ENCODE peak calls at places on chromosomes 3 and 15, in nine cellular contexts. D, X, F, G, U, E, N, T and B are unnamed samples.

GRCh38 chr15:83837946-83838571 is 184.1 kb downstream of the ADAMTSL3 start:
- DNase-seq in X (no peak), F (no peak), D (peak), U (peak), T (no peak), E (peak), G (no peak), N (peak), B (peak)

GRCh38 chr15:100314809-100315400 is 26.9 kb downstream of the ADAMTS17 start:
- DNase-seq in U (no peak), D (no peak), N (no peak), X (no peak), F (no peak), E (no peak), G (no peak), T (no peak), B (no peak)

GRCh38 chr15:73982251-73982962 is 9.7 kb downstream of the STOML1 start:
- DNase-seq in E (no peak), T (peak), G (no peak), D (no peak), X (peak), N (peak), F (no peak), U (peak), B (peak)

GRCh38 chr3:127450331-127450730 is 140.2 kb downstream of the TPRA1 start:
- DNase-seq in T (no peak), U (peak), E (no peak), F (no peak), D (no peak), N (no peak), G (no peak), X (peak), B (no peak)

GRCh38 chr3:48695113-48695753 is 9.5 kb upstream of the NCKIPSD start:
- DNase-seq in T (no peak), U (peak), F (no peak), X (peak), E (no peak), D (peak), G (no peak), N (peak), B (peak)

GRCh38 chr3:189353318-189353958 is 181.7 kb downstream of the TPRG1 start:
- DNase-seq in N (no peak), U (no peak), X (no peak), G (no peak), D (peak), E (no peak), T (no peak), F (no peak), B (peak)

GRCh38 chr3:164470471-164470870 is 607.8 kb downstream of the SI start:
- DNase-seq in E (no peak), F (no peak), X (no peak), G (no peak), U (no peak), D (no peak), N (no peak), T (no peak), B (no peak)

GRCh38 chr15:99054892-99055291 is 47.3 kb upstream of the PGPEP1L start:
- DNase-seq in E (no peak), T (no peak), F (no peak), G (no peak), D (no peak), N (no peak), X (no peak), U (no peak), B (no peak)

GRCh38 chr3:71444028-71444860 is 139.3 kb downstream of the FOXP1 start:
- DNase-seq in U (peak), X (no peak), T (no peak), G (peak), N (peak), D (peak), E (no peak), F (peak), B (no peak)

GRCh38 chr15:56608140-56608778 is 125.0 kb downstream of the ZNF280D start:
- DNase-seq in E (no peak), G (no peak), F (no peak), X (no peak), T (no peak), N (no peak), U (no peak), D (no peak), B (no peak)

GRCh38 chr3:192850501-192850981 is 67.1 kb downstream of the MB21D2 start:
- DNase-seq in E (peak), U (no peak), X (no peak), N (peak), T (no peak), F (no peak), D (peak), G (no peak), B (peak)

GRCh38 chr3:156532730-156533129 is 22.2 kb downstream of the SSR3 start:
- DNase-seq in G (no peak), U (no peak), T (no peak), N (no peak), F (no peak), X (no peak), D (no peak), E (no peak), B (no peak)

GRCh38 chr3:79326642-79327041 is 441.2 kb downstream of the ROBO1 start:
- DNase-seq in U (no peak), X (no peak), N (peak), T (no peak), F (no peak), D (no peak), E (no peak), G (no peak), B (no peak)

GRCh38 chr15:23647421-23648375 is at the start of gene MAGEL2:
- DNase-seq in X (no peak), N (peak), D (no peak), E (no peak), F (no peak), T (no peak), U (no peak), G (no peak), B (no peak)

GRCh38 chr15:79474252-79474651 is 42.1 kb downstream of the MINAR1 start:
- DNase-seq in G (no peak), F (no peak), E (no peak), D (no peak), N (peak), U (no peak), X (no peak), T (no peak), B (no peak)

GRCh38 chr3:9727041-9727595 is 4.4 kb upstream of the BRPF1 start:
- DNase-seq in E (peak), X (no peak), N (no peak), U (no peak), G (no peak), T (no peak), D (no peak), F (no peak), B (peak)

GRCh38 chr3:13123266-13123665 is 50.0 kb upstream of the IQSEC1 start:
- DNase-seq in N (no peak), G (no peak), U (peak), E (no peak), D (no peak), F (no peak), X (peak), T (no peak), B (no peak)

GRCh38 chr3:150682819-150683218 is 20.9 kb downstream of the ERICH6 start:
- DNase-seq in X (no peak), D (no peak), E (no peak), U (no peak), F (no peak), N (no peak), T (no peak), G (no peak), B (no peak)

GRCh38 chr15:88765212-88765611 is 38.0 kb upstream of the ACAN start:
- DNase-seq in E (no peak), N (no peak), U (no peak), X (no peak), D (no peak), T (no peak), G (no peak), F (no peak), B (no peak)

GRCh38 chr3:68936855-68937254 is 4.5 kb upstream of the TAFA4 start:
- DNase-seq in T (no peak), U (no peak), X (no peak), F (no peak), N (no peak), G (no peak), E (no peak), D (no peak), B (no peak)

GRCh38 chr15:87681054-87681453 is 575.5 kb downstream of the NTRK3 start:
- DNase-seq in D (no peak), N (no peak), T (no peak), E (no peak), U (no peak), F (no peak), X (no peak), G (no peak), B (no peak)

GRCh38 chr3:8854656-8855055 is 85.2 kb upstream of the OXTR start:
- DNase-seq in U (no peak), T (no peak), E (no peak), D (no peak), F (no peak), G (no peak), N (no peak), X (no peak), B (no peak)

GRCh38 chr3:71226565-71227281 is 356.8 kb downstream of the FOXP1 start:
- DNase-seq in N (peak), T (no peak), F (no peak), X (peak), G (peak), D (no peak), E (no peak), U (no peak), B (no peak)

GRCh38 chr3:122576174-122576940 is 1.1 kb upstream of the PARP15 start:
- DNase-seq in T (no peak), F (no peak), U (no peak), D (no peak), X (no peak), G (no peak), N (no peak), E (no peak), B (no peak)

GRCh38 chr3:185280572-185281365 is 26.9 kb upstream of the EHHADH start:
- DNase-seq in F (no peak), U (no peak), G (no peak), N (peak), D (peak), X (no peak), T (no peak), E (peak), B (peak)

GRCh38 chr3:129549006-129549800 is 6.2 kb downstream of the H1-8 start:
- DNase-seq in E (no peak), G (no peak), F (no peak), X (no peak), N (no peak), U (no peak), D (peak), T (no peak), B (no peak)

GRCh38 chr3:99678023-99678422 is 39.6 kb downstream of the COL8A1 start:
- DNase-seq in D (no peak), E (no peak), X (peak), F (no peak), G (no peak), T (no peak), U (no peak), N (peak), B (no peak)

GRCh38 chr3:132268956-132269355 is 48.3 kb upstream of the ACP3 start:
- DNase-seq in E (no peak), T (no peak), G (no peak), N (peak), D (no peak), X (no peak), F (no peak), U (no peak), B (peak)

GRCh38 chr3:123286308-123287023 is 84.7 kb downstream of the SEC22A start:
- DNase-seq in T (no peak), E (peak), D (peak), F (no peak), N (peak), U (no peak), G (no peak), X (peak), B (peak)

GRCh38 chr3:172293093-172293492 is 155.2 kb downstream of the GHSR start:
- DNase-seq in F (no peak), N (no peak), T (no peak), X (no peak), U (no peak), E (no peak), G (no peak), D (no peak), B (no peak)

GRCh38 chr3:42753757-42754156 is 19.3 kb downstream of the CCDC13 start:
- DNase-seq in D (no peak), N (no peak), F (no peak), U (no peak), E (no peak), T (no peak), G (no peak), X (peak), B (no peak)

GRCh38 chr3:43024183-43024865 is 45.2 kb downstream of the GASK1A start:
- DNase-seq in E (no peak), F (no peak), D (no peak), N (no peak), U (no peak), G (peak), X (no peak), T (no peak), B (no peak)

GRCh38 chr15:93034512-93034911 is 54.5 kb downstream of the RGMA start:
- DNase-seq in X (no peak), U (no peak), E (no peak), T (no peak), D (no peak), G (no peak), N (no peak), F (no peak), B (no peak)

GRCh38 chr15:93037341-93038063 is 51.5 kb downstream of the RGMA start:
- DNase-seq in N (peak), T (no peak), F (no peak), X (peak), D (no peak), E (no peak), G (no peak), U (peak), B (no peak)

GRCh38 chr15:93036922-93037321 is 52.1 kb downstream of the RGMA start:
- DNase-seq in E (no peak), X (peak), G (no peak), T (no peak), U (no peak), N (no peak), F (no peak), D (no peak), B (no peak)

GRCh38 chr15:93035092-93035915 is 53.7 kb downstream of the RGMA start:
- DNase-seq in T (no peak), D (no peak), G (no peak), N (no peak), F (no peak), E (no peak), X (no peak), U (no peak), B (no peak)

GRCh38 chr15:93035953-93036810 is 52.8 kb downstream of the RGMA start:
- DNase-seq in N (peak), U (peak), T (no peak), X (peak), G (no peak), D (no peak), F (no peak), E (peak), B (peak)
- TF ChIP-seq CTCF in N (peak), U (peak), T (peak), X (peak), G (peak), D (peak), F (peak), E (peak), B (peak)

GRCh38 chr3:120177907-120178306 is 83.7 kb upstream of the GSK3B start:
- DNase-seq in X (no peak), E (peak), G (no peak), N (peak), D (no peak), F (no peak), U (no peak), T (no peak), B (no peak)

GRCh38 chr3:120177151-120177550 is 82.9 kb upstream of the GSK3B start:
- DNase-seq in N (peak), G (no peak), X (no peak), U (no peak), E (peak), F (no peak), T (peak), D (peak), B (peak)

GRCh38 chr3:120180731-120181412 is 86.6 kb upstream of the GSK3B start:
- DNase-seq in D (no peak), G (no peak), E (peak), F (no peak), X (no peak), U (no peak), T (no peak), N (no peak), B (no peak)

GRCh38 chr3:120181632-120182031 is 87.4 kb upstream of the GSK3B start:
- DNase-seq in X (no peak), N (no peak), D (no peak), E (no peak), T (no peak), U (no peak), G (no peak), F (no peak), B (peak)

GRCh38 chr3:120182613-120183524 is 88.6 kb upstream of the GSK3B start:
- DNase-seq in U (no peak), T (no peak), F (no peak), N (peak), E (no peak), X (no peak), G (no peak), D (peak), B (peak)
- TF ChIP-seq CTCF in U (peak), T (no peak), F (peak), N (peak), E (peak), X (peak), G (peak), D (no peak), B (no peak)

DNA sequence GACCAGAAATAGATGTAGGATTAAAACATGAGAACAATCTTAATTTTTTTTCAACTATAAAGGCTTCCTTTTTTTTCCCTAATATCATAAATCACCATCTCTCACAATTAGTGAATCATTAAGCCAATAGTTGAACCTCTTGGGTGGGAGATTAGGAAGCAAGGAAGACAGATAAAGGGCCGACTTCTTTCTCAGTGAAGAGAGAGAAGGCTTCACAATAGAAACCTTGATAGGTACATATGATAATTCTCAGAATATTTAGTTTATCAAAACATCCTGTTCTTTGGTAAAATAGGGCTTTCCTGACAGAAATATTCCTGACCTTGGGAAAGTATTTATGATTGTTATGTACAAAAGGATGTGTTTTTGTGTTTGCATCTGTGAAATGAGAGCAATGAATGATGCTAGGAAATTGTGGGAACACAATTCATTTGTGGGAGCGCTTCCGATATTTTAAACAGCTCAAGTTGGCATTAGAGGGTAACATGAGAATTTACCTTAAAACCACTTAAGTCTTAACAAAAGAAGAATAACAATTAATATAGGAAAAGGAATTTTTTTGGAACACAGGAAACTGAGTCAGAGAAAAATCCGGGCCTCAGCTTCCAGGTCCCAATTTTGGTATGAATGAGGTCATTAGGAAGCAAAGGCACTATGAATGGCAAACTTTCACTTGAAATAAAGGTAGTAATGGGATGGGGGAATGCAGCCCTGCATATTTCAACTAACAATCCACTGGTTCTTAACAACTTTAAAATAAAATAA is 263.2 kb upstream of the TGFBR2 start:
- DNase-seq in N (no peak), U (no peak), D (no peak), X (no peak), F (no peak), G (no peak), T (no peak), E (no peak), B (no peak)
- TF ChIP-seq CTCF in N (no peak), U (no peak), D (no peak), X (no peak), F (no peak), G (no peak), T (no peak), E (no peak), B (no peak)

GRCh38 chr15:94576889-94577533 is 345.6 kb downstream of the MCTP2 start:
- DNase-seq in F (no peak), G (no peak), E (peak), X (no peak), T (no peak), N (peak), D (peak), U (no peak), B (peak)
- TF ChIP-seq CTCF in F (peak), G (peak), E (peak), X (peak), T (peak), N (peak), D (peak), U (peak), B (no peak)

DNA sequence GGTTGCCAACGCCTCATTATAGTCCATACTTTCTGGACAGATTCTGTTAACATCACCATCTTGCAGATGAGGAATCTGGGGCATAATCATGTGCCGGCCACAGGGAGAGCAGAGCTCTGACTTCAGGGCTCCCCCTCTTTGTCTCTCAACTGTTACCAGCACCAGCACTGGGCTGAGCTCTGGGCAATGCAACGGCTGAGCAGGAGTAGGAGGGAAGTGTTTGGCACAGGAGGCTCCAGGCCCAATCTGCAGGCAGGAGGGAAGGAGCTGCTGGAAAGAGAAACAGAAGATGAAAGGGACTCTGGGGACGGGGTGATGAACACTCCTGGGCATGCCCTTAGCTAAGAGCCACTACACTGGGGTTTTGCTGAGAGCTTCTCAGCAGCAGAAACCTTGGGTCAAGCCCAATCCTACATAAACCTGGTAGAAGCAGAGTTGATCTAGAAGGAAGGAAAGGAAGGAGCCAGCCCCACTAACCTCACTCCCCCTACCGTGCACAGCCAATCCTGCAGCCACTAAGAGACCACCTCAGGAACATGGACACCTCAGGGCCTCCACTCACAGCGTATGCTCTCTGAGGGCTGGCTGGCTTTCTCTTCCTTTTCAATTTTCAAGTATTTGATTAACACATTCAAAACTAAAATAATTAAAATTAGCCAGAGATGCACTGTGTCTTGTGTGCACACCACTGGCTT is 73.1 kb upstream of the SPATA12 start:
- DNase-seq in E (no peak), T (no peak), D (no peak), F (no peak), G (no peak), X (no peak), U (no peak), N (peak), B (no peak)
- TF ChIP-seq CTCF in E (no peak), T (no peak), D (no peak), F (no peak), G (no peak), X (no peak), U (peak), N (peak), B (no peak)

GRCh38 chr3:138941259-138941885 is 5.6 kb downstream of the FOXL2 start:
- DNase-seq in X (peak), G (no peak), E (peak), N (peak), F (no peak), U (no peak), T (no peak), D (no peak), B (peak)
- TF ChIP-seq CTCF in X (no peak), G (peak), E (peak), N (peak), F (peak), U (peak), T (no peak), D (peak), B (peak)

GRCh38 chr3:74883690-74884089 is 269.2 kb upstream of the CNTN3 start:
- DNase-seq in T (no peak), N (no peak), X (no peak), G (no peak), U (no peak), F (no peak), E (peak), D (no peak), B (no peak)
- TF ChIP-seq CTCF in T (no peak), N (no peak), X (no peak), G (no peak), U (no peak), F (no peak), E (peak), D (no peak), B (no peak)